ENCODE peak calls at places on chromosomes 4 and X, in four cellular contexts. Z is GM13976, D is GM23338, M is tibial artery. G is an unnamed sample.

GRCh38 chrX:79094075-79094832 is 50.2 kb upstream of the GPR174 start:
- DNase-seq in D (no peak), M (no peak), Z (no peak), G (no peak)

GRCh38 chrX:148049441-148049840 is 68.3 kb downstream of the FMR1NB start:
- DNase-seq in D (peak; percentile 58), Z (peak; percentile 22), M (no peak), G (no peak)

GRCh38 chrX:150212672-150213480 is 150.2 kb upstream of the MAMLD1 start:
- DNase-seq in Z (no peak), D (peak; percentile 14), M (no peak), G (no peak)

GRCh38 chr4:34850426-34850825 is 1393.9 kb downstream of the ARAP2 start:
- DNase-seq in D (no peak), Z (no peak), M (no peak), G (no peak)

GRCh38 chr4:80302616-80303223 is 32.8 kb upstream of the CFAP299 start:
- DNase-seq in D (no peak), M (no peak), Z (no peak), G (no peak)

GRCh38 chr4:137853424-137853823 is 321.1 kb upstream of the PCDH18 start:
- DNase-seq in D (no peak), M (no peak), Z (no peak), G (peak; percentile 63)

GRCh38 chrX:9378980-9379696 is 85.7 kb upstream of the TBL1X start:
- DNase-seq in D (no peak), M (no peak), Z (no peak), G (no peak)

GRCh38 chr4:32768664-32769389 is 2048.7 kb downstream of the PCDH7 start:
- DNase-seq in D (no peak), Z (no peak), M (no peak), G (no peak)

GRCh38 chrX:24601858-24602257 is 45.3 kb downstream of the PCYT1B start:
- DNase-seq in D (no peak), Z (no peak), M (no peak), G (no peak)

GRCh38 chrX:69153060-69153730 is 12.1 kb downstream of the PJA1 start:
- DNase-seq in Z (no peak), D (peak; percentile 82), M (no peak), G (peak; percentile 56)

GRCh38 chr4:2070421-2071251 is 11.5 kb downstream of the NAT8L start:
- DNase-seq in M (no peak), Z (no peak), D (no peak), G (peak; percentile 59)

GRCh38 chr4:7429069-7429416 is 5.7 kb downstream of the PSAPL1 start:
- DNase-seq in D (no peak), Z (no peak), M (peak; percentile 13), G (peak; percentile 39)

GRCh38 chr4:7226464-7226863 is 34.1 kb downstream of the SORCS2 start:
- DNase-seq in D (no peak), Z (no peak), M (no peak), G (no peak)

GRCh38 chr4:52425751-52426326 is 233.3 kb downstream of the USP46 start:
- DNase-seq in M (no peak), D (no peak), Z (no peak), G (no peak)

GRCh38 chr4:155552180-155552579 is 114.5 kb upstream of the GUCY1A1 start:
- DNase-seq in M (no peak), Z (no peak), D (no peak), G (no peak)

GRCh38 chr4:1815096-1815996 is 22.3 kb downstream of the FGFR3 start:
- DNase-seq in Z (no peak), M (no peak), D (no peak), G (peak; percentile 67)

GRCh38 chrX:153441296-153441695 is 4.6 kb downstream of the TREX2 start:
- DNase-seq in Z (no peak), D (no peak), M (no peak), G (no peak)

GRCh38 chr4:142036795-142037583 is 400.6 kb downstream of the IL15 start:
- DNase-seq in M (no peak), Z (no peak), D (no peak), G (no peak)

GRCh38 chrX:135295238-135295943 is 13.9 kb upstream of the ETDC start:
- DNase-seq in D (peak; percentile 80), Z (peak; percentile 63), M (peak; percentile 25), G (peak; percentile 70)

GRCh38 chr4:141240671-141241070 is 20.0 kb downstream of the ZNF330 start:
- DNase-seq in D (no peak), Z (no peak), M (no peak), G (no peak)

GRCh38 chrX:131987252-131987651 is 35.9 kb upstream of the STK26 start:
- DNase-seq in Z (peak; percentile 45), M (no peak), D (no peak), G (no peak)

GRCh38 chr4:184448828-184449227 is 25.5 kb downstream of the IRF2 start:
- DNase-seq in M (peak; percentile 49), Z (peak; percentile 48), D (no peak), G (no peak)

GRCh38 chr4:110483516-110483915 is 7.6 kb downstream of the ENPEP start:
- DNase-seq in D (no peak), M (no peak), Z (no peak), G (no peak)

G was measured in aorta.